ENCODE peak calls at places on chromosome 19, in eight cellular contexts. E is IMR-90; C is CD8-positive, alpha-beta memory T cell; H is A549; P is suprapubic skin; S is GM12865; Y is astrocyte of the spinal cord; M is fibroblast of the aortic adventitia. Z is an unnamed sample.

GRCh38 chr19:31408460-31409124 is 59.4 kb upstream of the TSHZ3 start:
- DNase-seq in Y (peak), C (no peak), P (no peak), H (no peak), E (peak), S (no peak), M (peak), Z (no peak)

GRCh38 chr19:38727306-38727867 is 16.9 kb downstream of the CAPN12 start:
- DNase-seq in M (no peak), P (no peak), E (no peak), C (no peak), H (no peak), S (no peak), Y (no peak), Z (no peak)

GRCh38 chr19:10286803-10287737 is at the start of gene ICAM4:
- DNase-seq in M (peak), C (no peak), Y (no peak), S (peak), H (no peak), P (no peak), E (peak), Z (no peak)

GRCh38 chr19:33005440-33005839 is 33.4 kb downstream of the FAAP24 start:
- DNase-seq in Y (no peak), P (no peak), C (no peak), E (no peak), H (no peak), M (no peak), S (no peak), Z (no peak)

GRCh38 chr19:49809155-49809986 is 3.7 kb downstream of the FUZ start:
- DNase-seq in C (peak), M (peak), P (peak), Y (peak), S (peak), H (peak), E (no peak), Z (no peak)

GRCh38 chr19:29287061-29287460 is 74.1 kb upstream of the UQCRFS1 start:
- DNase-seq in Y (no peak), S (no peak), E (no peak), M (no peak), C (no peak), H (no peak), P (peak), Z (no peak)

GRCh38 chr19:17889609-17890214 is 18.0 kb downstream of the SLC5A5 start:
- DNase-seq in S (no peak), P (no peak), M (peak), E (peak), H (peak), C (no peak), Y (peak), Z (no peak)

GRCh38 chr19:44803442-44804428 is 5.2 kb upstream of the BCAM start:
- DNase-seq in P (no peak), E (no peak), Y (no peak), S (no peak), H (no peak), M (no peak), C (no peak), Z (no peak)

GRCh38 chr19:18194554-18195238 is 1.7 kb downstream of the MPV17L2 start:
- DNase-seq in H (no peak), E (peak), S (peak), Y (peak), M (peak), C (peak), P (no peak), Z (no peak)

GRCh38 chr19:5625641-5626040 is 2.8 kb downstream of the SAFB start:
- DNase-seq in E (no peak), Y (no peak), P (no peak), M (no peak), C (no peak), S (no peak), H (no peak), Z (no peak)
- H3K4me3 ChIP-seq in E (no peak), Y (no peak), P (peak), M (peak), C (peak), S (peak), H (no peak), Z (no peak)

DNA sequence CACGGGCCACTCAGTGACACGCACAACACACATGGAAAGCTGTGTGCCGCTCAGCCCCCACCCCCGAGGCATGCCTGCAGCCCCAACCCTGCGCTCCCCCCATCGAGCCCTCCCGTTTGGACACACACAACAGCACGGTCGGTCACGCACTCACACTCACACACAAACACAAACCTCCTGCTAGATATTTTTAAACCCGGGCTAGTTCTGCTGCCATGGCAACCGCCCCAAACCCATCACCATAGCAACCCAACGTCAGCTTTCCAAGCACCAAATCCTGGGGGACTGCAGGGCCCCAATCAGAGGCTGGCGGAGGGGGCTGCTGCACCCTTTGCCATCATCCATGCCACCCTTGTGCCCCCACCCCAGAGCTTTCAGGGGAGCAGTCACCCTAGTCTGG is 2.5 kb upstream of the NOVA2 start:
- DNase-seq in S (peak), P (no peak), C (no peak), H (no peak), M (no peak), E (no peak), Y (no peak), Z (no peak)
- H3K4me3 ChIP-seq in S (no peak), P (no peak), C (no peak), H (no peak), M (no peak), E (no peak), Y (no peak), Z (no peak)

GRCh38 chr19:7736148-7736547 is 4.2 kb upstream of the CLEC4G start:
- DNase-seq in H (no peak), E (no peak), M (no peak), P (no peak), C (no peak), S (no peak), Y (no peak), Z (no peak)
- H3K4me3 ChIP-seq in H (no peak), E (no peak), M (no peak), P (no peak), C (no peak), S (no peak), Y (no peak), Z (no peak)

DNA sequence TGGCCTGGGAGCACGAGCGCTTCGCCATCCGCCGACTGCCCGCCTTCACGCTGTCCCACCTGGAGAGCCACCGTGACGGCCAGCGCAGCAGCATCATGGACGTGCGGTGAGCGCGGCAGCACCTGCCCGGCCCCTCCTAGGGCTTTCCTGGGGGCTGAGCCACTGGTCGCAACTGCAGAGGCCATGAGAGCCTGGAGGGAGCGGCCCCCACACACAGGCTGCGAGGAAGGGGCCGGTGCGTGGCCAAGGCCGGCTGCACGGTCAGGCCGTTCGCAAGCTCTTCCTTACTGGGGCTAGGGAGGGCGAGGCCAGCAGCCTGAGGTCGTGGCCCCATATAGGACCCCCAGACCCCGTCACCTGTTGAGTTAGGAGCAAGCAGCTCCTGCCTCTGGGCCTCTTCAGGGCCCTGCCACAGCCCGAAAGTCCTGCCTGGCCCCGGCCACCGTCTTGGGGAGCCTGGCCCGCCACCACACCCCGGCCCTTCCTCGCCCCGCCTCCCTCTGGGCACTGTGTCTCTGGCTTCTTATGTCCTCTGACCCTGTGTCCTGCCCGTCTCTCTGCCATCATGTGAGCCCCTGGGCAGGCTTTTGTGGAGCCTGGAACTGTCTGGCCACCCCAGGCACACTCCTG is 19.0 kb downstream of the NCLN start:
- DNase-seq in C (no peak), S (no peak), M (no peak), Y (no peak), E (no peak), H (no peak), P (no peak), Z (no peak)
- H3K4me3 ChIP-seq in C (no peak), S (no peak), M (no peak), Y (no peak), E (no peak), H (no peak), P (no peak), Z (no peak)

DNA sequence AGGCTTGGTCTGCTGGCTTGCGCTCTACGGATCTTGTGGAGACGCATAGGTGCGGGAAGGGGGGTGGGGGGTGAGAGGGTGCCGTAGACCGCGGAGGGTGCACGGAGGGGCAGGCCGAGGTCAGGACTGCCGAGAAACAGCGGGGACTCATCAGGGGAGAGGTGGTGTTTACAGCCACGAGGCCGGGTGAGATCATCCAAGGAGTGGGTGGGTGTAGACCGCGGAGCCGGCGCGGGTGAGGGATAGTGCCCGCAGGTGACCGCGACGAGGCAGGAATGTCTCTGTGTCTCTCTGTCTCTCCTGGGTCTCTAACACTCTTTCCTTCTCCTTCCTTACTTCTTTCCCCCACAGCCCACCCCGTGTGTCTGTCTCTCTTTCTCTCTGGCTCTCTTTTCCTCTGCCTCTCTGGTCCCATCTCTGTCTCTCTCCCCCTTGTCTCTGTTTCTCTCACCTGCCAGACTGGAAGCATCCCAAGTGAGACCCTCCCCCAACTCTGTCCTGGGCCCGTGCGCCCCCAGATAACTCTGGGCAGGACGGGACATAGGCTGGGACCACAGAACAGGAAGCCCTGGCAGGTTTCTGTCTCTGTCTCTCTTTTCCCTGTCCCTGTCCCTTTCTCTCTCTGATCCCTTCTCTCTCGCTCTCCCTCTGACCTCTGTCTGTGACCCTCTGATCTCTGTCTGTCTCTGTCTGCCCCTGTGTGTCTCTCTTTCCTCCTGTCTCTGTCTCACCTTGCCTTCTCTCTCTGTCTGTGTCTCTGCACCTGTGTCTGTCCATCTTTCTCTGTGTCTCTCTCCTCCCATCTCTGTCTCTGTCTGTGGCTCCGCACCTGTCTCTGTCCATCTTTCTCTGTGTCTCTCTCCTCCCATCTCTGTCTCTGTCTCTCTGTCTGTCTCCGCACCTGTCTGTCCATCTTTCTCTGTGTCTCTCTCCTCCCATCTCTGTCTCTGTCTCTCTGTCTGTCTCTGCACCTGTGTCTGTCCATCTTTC is 1.8 kb upstream of the KLK4 start:
- DNase-seq in H (no peak), E (no peak), C (no peak), M (no peak), Y (no peak), P (no peak), S (no peak), Z (no peak)
- H3K4me3 ChIP-seq in H (peak), E (no peak), C (no peak), M (no peak), Y (no peak), P (no peak), S (no peak), Z (no peak)

GRCh38 chr19:13291913-13292312 is 141.7 kb downstream of the IER2 start:
- DNase-seq in E (no peak), C (no peak), Y (no peak), S (no peak), P (no peak), M (no peak), H (no peak), Z (no peak)
- H3K4me3 ChIP-seq in E (no peak), C (no peak), Y (no peak), S (no peak), P (no peak), M (no peak), H (no peak), Z (no peak)

GRCh38 chr19:19275166-19275565 is 2.1 kb upstream of the TM6SF2 start:
- DNase-seq in H (no peak), M (no peak), C (no peak), P (no peak), Y (no peak), S (no peak), E (no peak), Z (no peak)
- H3K4me3 ChIP-seq in H (no peak), M (no peak), C (no peak), P (no peak), Y (no peak), S (no peak), E (no peak), Z (no peak)

DNA sequence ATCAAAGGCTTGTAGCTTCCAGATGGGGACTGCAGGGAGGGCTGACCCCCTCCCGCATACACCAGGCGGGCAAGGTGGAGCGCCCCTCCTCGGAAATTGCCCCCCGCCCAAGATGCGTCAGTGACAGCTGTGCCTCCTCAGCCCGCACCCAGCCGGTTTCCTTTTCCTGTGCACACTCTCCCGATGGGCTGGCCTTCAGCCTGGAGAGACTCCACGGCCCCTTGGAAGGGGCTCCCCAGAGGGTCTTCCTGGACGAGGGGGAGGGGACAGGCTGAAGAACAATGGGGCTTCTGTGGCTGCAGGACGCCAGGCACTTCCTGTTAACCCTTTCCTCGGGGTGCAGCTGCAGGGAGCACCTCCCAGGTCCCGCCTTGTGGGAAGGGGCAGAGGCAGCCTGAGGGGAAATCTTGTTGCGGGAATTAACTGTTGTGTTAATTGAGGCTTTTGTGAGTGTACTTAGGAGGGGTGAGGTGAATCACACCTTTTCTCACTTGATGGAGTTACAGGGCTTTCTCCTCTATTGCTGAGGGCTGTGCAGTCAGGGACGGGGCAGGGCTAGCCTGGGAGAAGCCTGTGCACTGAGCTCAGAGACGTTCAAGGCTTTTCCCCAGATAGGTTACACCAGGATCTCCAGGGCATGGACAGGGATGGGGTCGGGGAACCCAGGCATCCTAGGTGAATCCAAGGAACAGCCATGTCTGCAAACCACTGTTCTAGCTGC is 14.3 kb downstream of the IER2 start:
- DNase-seq in E (peak), C (peak), Y (peak), S (peak), H (no peak), M (peak), P (no peak), Z (no peak)
- H3K4me3 ChIP-seq in E (no peak), C (peak), Y (no peak), S (no peak), H (peak), M (peak), P (peak), Z (peak)

GRCh38 chr19:12757544-12758274 is 6.1 kb downstream of the BEST2 start:
- DNase-seq in P (no peak), Y (peak), E (peak), M (peak), S (peak), H (peak), C (peak), Z (no peak)
- H3K4me3 ChIP-seq in P (peak), Y (peak), E (peak), M (peak), S (no peak), H (peak), C (no peak), Z (no peak)

Z was measured in tibial nerve.